ENCODE peak calls at places on chromosomes 11 and 22, in seven cellular contexts. N is heart right ventricle, R is brain microvascular endothelial cell, W is tibial nerve, X is body of pancreas, L is endothelial cell of umbilical vein, H is neuronal stem cell. U is an unnamed sample.

GRCh38 chr11:21794306-21794705 is 398.6 kb upstream of the ANO5 start:
- DNase-seq in W (no peak), X (no peak), H (no peak), L (no peak), R (no peak), N (no peak), U (no peak)

GRCh38 chr11:16607675-16608644 is 130.5 kb upstream of the C11orf58 start:
- DNase-seq in L (peak; percentile 21), X (peak; percentile 77), H (peak; percentile 88), N (peak; percentile 85), R (peak; percentile 33), W (peak; percentile 70), U (peak; percentile 47)

GRCh38 chr22:31313366-31314147 is 21.3 kb upstream of the PIK3IP1 start:
- DNase-seq in H (peak; percentile 54), N (peak; percentile 85), W (peak; percentile 81), X (peak; percentile 91), R (peak; percentile 62), L (peak; percentile 88), U (peak; percentile 56)

GRCh38 chr22:29636751-29637150 is 33.3 kb downstream of the NF2 start:
- DNase-seq in R (no peak), W (no peak), H (no peak), L (no peak), N (no peak), X (no peak), U (no peak)

GRCh38 chr11:44977493-44977984 is 26.9 kb upstream of the TP53I11 start:
- DNase-seq in W (no peak), H (no peak), L (peak; percentile 54), N (no peak), X (no peak), R (no peak), U (no peak)

GRCh38 chr11:95232666-95233065 is 1.7 kb upstream of the SESN3 start:
- DNase-seq in H (no peak), R (no peak), W (no peak), L (no peak), N (no peak), X (no peak), U (no peak)

GRCh38 chr11:102733232-102733875 is 8.6 kb upstream of the MMP8 start:
- DNase-seq in R (peak; percentile 53), L (peak; percentile 64), N (no peak), H (peak; percentile 59), W (peak; percentile 35), X (peak; percentile 53), U (peak; percentile 47)

GRCh38 chr22:37011472-37011871 is 7.8 kb downstream of the TST start:
- DNase-seq in H (no peak), L (no peak), N (no peak), R (no peak), X (no peak), W (no peak), U (no peak)

GRCh38 chr11:126601136-126601535 is 245.7 kb downstream of the ST3GAL4 start:
- DNase-seq in R (no peak), L (no peak), W (no peak), H (no peak), N (no peak), X (no peak), U (no peak)

GRCh38 chr11:6587360-6587953 is 16.0 kb downstream of the RRP8 start:
- DNase-seq in X (peak; percentile 90), R (no peak), L (no peak), N (peak; percentile 52), W (no peak), H (no peak), U (no peak)

GRCh38 chr11:16347928-16348685 is 8.2 kb downstream of the SOX6 start:
- DNase-seq in H (no peak), L (no peak), X (no peak), N (peak; percentile 11), R (no peak), W (no peak), U (no peak)

GRCh38 chr11:18907391-18907790 is 31.8 kb downstream of the MRGPRX1 start:
- DNase-seq in L (no peak), N (no peak), W (no peak), R (no peak), X (no peak), H (no peak), U (no peak)

GRCh38 chr11:67351275-67352005 is 1.9 kb downstream of the POLD4 start:
- DNase-seq in R (no peak), N (peak; percentile 47), L (peak; percentile 78), H (no peak), W (no peak), X (peak; percentile 82), U (no peak)

GRCh38 chr11:113401718-113402117 is 14.1 kb downstream of the ANKK1 start:
- DNase-seq in N (peak; percentile 80), L (peak; percentile 9), W (no peak), R (no peak), H (no peak), X (peak; percentile 76), U (peak; percentile 97)

GRCh38 chr11:120514541-120515121 is 3.1 kb downstream of the GRIK4 start:
- DNase-seq in H (no peak), W (no peak), R (no peak), X (no peak), N (no peak), L (no peak), U (no peak)

GRCh38 chr22:35561796-35562526 is 21.3 kb downstream of the RASD2 start:
- DNase-seq in L (no peak), N (no peak), X (no peak), H (no peak), W (no peak), R (peak; percentile 80), U (peak; percentile 82)

GRCh38 chr11:77082838-77083552 is 16.2 kb downstream of the CAPN5 start:
- DNase-seq in W (peak; percentile 48), N (peak; percentile 62), H (no peak), X (peak; percentile 52), L (peak; percentile 64), R (peak; percentile 44), U (no peak)

GRCh38 chr22:22882033-22882717 is 5.4 kb upstream of the IGLL5 start:
- DNase-seq in L (no peak), W (no peak), X (no peak), H (no peak), N (no peak), R (no peak), U (no peak)

GRCh38 chr11:15935370-15935769 is 421.0 kb downstream of the SOX6 start:
- DNase-seq in X (no peak), L (no peak), R (no peak), W (no peak), N (no peak), H (no peak), U (no peak)

GRCh38 chr22:37484115-37485005 is 1.8 kb downstream of the MFNG start:
- DNase-seq in X (no peak), R (no peak), H (no peak), W (peak; percentile 51), N (peak; percentile 63), L (peak; percentile 88), U (no peak)

GRCh38 chr11:62544521-62545436 is 1.8 kb downstream of the AHNAK start:
- DNase-seq in H (no peak), X (no peak), W (no peak), R (no peak), N (peak; percentile 68), L (peak; percentile 29), U (peak; percentile 39)

GRCh38 chr22:27545071-27545470 is 256.5 kb downstream of the MN1 start:
- DNase-seq in L (no peak), N (no peak), H (no peak), W (no peak), R (no peak), X (no peak), U (no peak)

GRCh38 chr11:8097062-8097814 is 16.2 kb downstream of the TUB start:
- DNase-seq in X (no peak), W (no peak), R (no peak), L (no peak), H (no peak), N (no peak), U (no peak)

GRCh38 chr11:114026355-114026754 is 33.2 kb upstream of the ZBTB16 start:
- DNase-seq in W (no peak), X (no peak), L (no peak), H (no peak), R (no peak), N (no peak), U (no peak)

GRCh38 chr22:25563757-25564319 is 637 bp upstream of the GRK3 start:
- DNase-seq in H (no peak), X (peak; percentile 19), L (peak; percentile 7), R (no peak), N (peak; percentile 12), W (peak; percentile 34), U (no peak)

GRCh38 chr11:75219869-75220268 is 20.7 kb upstream of the TPBGL start:
- DNase-seq in N (no peak), W (no peak), L (no peak), R (no peak), X (no peak), H (no peak), U (no peak)

GRCh38 chr11:61587541-61587941 is 6.7 kb upstream of the SYT7 start:
- DNase-seq in R (no peak), X (peak; percentile 60), N (peak; percentile 59), L (no peak), W (no peak), H (peak; percentile 43), U (peak; percentile 59)

GRCh38 chr22:23245045-23245798 is 64.9 kb downstream of the BCR start:
- DNase-seq in X (no peak), H (no peak), L (no peak), W (no peak), N (no peak), R (peak; percentile 31), U (peak; percentile 80)

GRCh38 chr22:50252081-50253045 is 1.3 kb upstream of the HDAC10 start:
- DNase-seq in H (peak; percentile 62), N (peak; percentile 76), X (peak; percentile 84), W (peak; percentile 80), L (peak; percentile 67), R (peak; percentile 55), U (peak; percentile 71)
- H3K4me3 ChIP-seq in H (no peak overlapping the region), N (peak overlapping the region; percentile 82), X (no peak overlapping the region), W (no peak overlapping the region), L (no peak overlapping the region), R (no peak overlapping the region), U (no peak overlapping the region)

DNA sequence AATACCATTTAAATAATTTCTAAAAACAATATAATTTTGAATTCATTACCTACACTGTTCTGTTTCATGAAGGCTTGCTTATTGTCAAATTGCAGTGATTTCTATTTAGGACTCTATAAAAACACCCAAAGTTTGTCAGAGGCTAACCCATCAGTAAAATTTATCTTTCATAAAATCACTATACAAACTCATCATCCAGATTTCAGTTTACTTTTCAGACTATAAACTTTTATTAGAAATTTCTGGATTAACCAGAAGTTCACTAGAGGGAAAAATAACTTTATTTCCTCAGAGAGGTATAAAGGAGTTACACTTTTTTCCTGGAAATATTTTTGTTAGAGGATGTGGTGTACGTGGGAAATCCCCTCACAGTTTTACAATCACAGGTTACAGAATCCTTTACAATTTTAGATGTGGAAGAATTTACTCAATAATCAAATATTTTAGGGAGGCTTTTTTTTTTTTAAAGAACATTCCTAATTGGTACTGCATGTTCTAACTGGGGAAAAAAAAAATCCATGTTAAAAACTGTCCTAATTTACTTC is 176.7 kb downstream of the SWAP70 start:
- DNase-seq in W (no peak), N (no peak), X (no peak), L (no peak), R (no peak), H (no peak), U (no peak)
- H3K27me3 ChIP-seq in W (no peaks in the 10 kb centered on the region), N (no peaks in the 10 kb centered on the region), X (no peaks in the 10 kb centered on the region), L (no peaks in the 10 kb centered on the region), R (no peaks in the 10 kb centered on the region), H (no peaks in the 10 kb centered on the region), U (no peaks in the 10 kb centered on the region)

GRCh38 chr22:43289551-43289963 is 53.6 kb downstream of the SCUBE1 start:
- DNase-seq in H (no peak), W (no peak), X (no peak), R (no peak), N (no peak), L (peak; percentile 20), U (no peak)
- H3K4me3 ChIP-seq in H (no peak overlapping the region), W (no peak overlapping the region), X (no peak overlapping the region), R (no peak overlapping the region), N (peak overlapping the region; percentile 32), L (no peak overlapping the region), U (no peak overlapping the region)

GRCh38 chr11:39442177-39442576 is 2017.3 kb downstream of the LRRC4C start:
- DNase-seq in L (no peak), X (no peak), W (no peak), R (no peak), N (no peak), H (no peak), U (no peak)
- H3K27me3 ChIP-seq in L (no peaks in the 10 kb centered on the region), X (no peaks in the 10 kb centered on the region), W (no peaks in the 10 kb centered on the region), R (no peaks in the 10 kb centered on the region), N (no peaks in the 10 kb centered on the region), H (no peaks in the 10 kb centered on the region), U (no peaks in the 10 kb centered on the region)

U was measured in MG63.